ENCODE peak calls at places on chromosome 18, in four cellular contexts. One of them, this sample, is unnamed.

GRCh38 chr18:58325521-58325908 is 281.5 kb downstream of the NEDD4L start:
- DNase-seq in brain microvascular endothelial cell: no peak
- DNase-seq in CD4-positive, CD25-positive, alpha-beta regulatory T cell: no peak
- DNase-seq in HEK293T: no peak
- DNase-seq in this sample: no peak

GRCh38 chr18:64017870-64018269 is 48.0 kb downstream of the SERPINB8 start:
- DNase-seq in brain microvascular endothelial cell: no peak
- DNase-seq in HEK293T: no peak
- DNase-seq in CD4-positive, CD25-positive, alpha-beta regulatory T cell: no peak
- DNase-seq in this sample: no peak

GRCh38 chr18:41783065-41783818 is 171.8 kb upstream of the PIK3C3 start:
- DNase-seq in CD4-positive, CD25-positive, alpha-beta regulatory T cell: no peak
- DNase-seq in brain microvascular endothelial cell: no peak
- DNase-seq in HEK293T: no peak
- DNase-seq in this sample: no peak

GRCh38 chr18:76442413-76443171 is 52.5 kb downstream of the ZNF516 start:
- DNase-seq in brain microvascular endothelial cell: no peak
- DNase-seq in CD4-positive, CD25-positive, alpha-beta regulatory T cell: no peak
- DNase-seq in HEK293T: no peak
- DNase-seq in this sample: no peak

GRCh38 chr18:3061581-3062416 is 48.9 kb upstream of the LPIN2 start:
- DNase-seq in brain microvascular endothelial cell: no peak
- DNase-seq in HEK293T: no peak
- DNase-seq in CD4-positive, CD25-positive, alpha-beta regulatory T cell: no peak
- DNase-seq in this sample: no peak

GRCh38 chr18:56245856-56246575 is 392.4 kb downstream of the TXNL1 start:
- DNase-seq in CD4-positive, CD25-positive, alpha-beta regulatory T cell: no peak
- DNase-seq in brain microvascular endothelial cell: no peak
- DNase-seq in HEK293T: no peak
- DNase-seq in this sample: no peak

GRCh38 chr18:657311-657997 is at the start of gene TYMS:
- DNase-seq in brain microvascular endothelial cell: peak
- DNase-seq in HEK293T: peak
- DNase-seq in CD4-positive, CD25-positive, alpha-beta regulatory T cell: peak
- DNase-seq in this sample: peak

GRCh38 chr18:48776641-48777025 is 174.1 kb downstream of the SMAD7 start:
- DNase-seq in CD4-positive, CD25-positive, alpha-beta regulatory T cell: no peak
- DNase-seq in HEK293T: no peak
- DNase-seq in brain microvascular endothelial cell: no peak
- DNase-seq in this sample: no peak

GRCh38 chr18:32576296-32576916 is 105.7 kb upstream of the GAREM1 start:
- DNase-seq in CD4-positive, CD25-positive, alpha-beta regulatory T cell: no peak
- DNase-seq in brain microvascular endothelial cell: peak
- DNase-seq in HEK293T: peak
- DNase-seq in this sample: no peak

GRCh38 chr18:61719676-61720075 is 173.1 kb downstream of the RNF152 start:
- DNase-seq in CD4-positive, CD25-positive, alpha-beta regulatory T cell: no peak
- DNase-seq in HEK293T: no peak
- DNase-seq in brain microvascular endothelial cell: no peak
- DNase-seq in this sample: no peak

GRCh38 chr18:62325806-62326645 is 916 bp downstream of the TNFRSF11A start:
- DNase-seq in HEK293T: no peak
- DNase-seq in brain microvascular endothelial cell: no peak
- DNase-seq in CD4-positive, CD25-positive, alpha-beta regulatory T cell: no peak
- DNase-seq in this sample: no peak

GRCh38 chr18:49664086-49664890 is 102.4 kb downstream of the LIPG start:
- DNase-seq in HEK293T: no peak
- DNase-seq in CD4-positive, CD25-positive, alpha-beta regulatory T cell: no peak
- DNase-seq in brain microvascular endothelial cell: no peak
- DNase-seq in this sample: no peak

GRCh38 chr18:61824733-61825363 is 68.0 kb downstream of the RNF152 start:
- DNase-seq in HEK293T: no peak
- DNase-seq in brain microvascular endothelial cell: no peak
- DNase-seq in CD4-positive, CD25-positive, alpha-beta regulatory T cell: no peak
- DNase-seq in this sample: no peak

GRCh38 chr18:6994719-6995430 is 122.7 kb downstream of the LAMA1 start:
- DNase-seq in HEK293T: no peak
- DNase-seq in CD4-positive, CD25-positive, alpha-beta regulatory T cell: no peak
- DNase-seq in brain microvascular endothelial cell: no peak
- DNase-seq in this sample: no peak

GRCh38 chr18:57737661-57738060 is 65.5 kb downstream of the ATP8B1 start:
- DNase-seq in brain microvascular endothelial cell: peak
- DNase-seq in HEK293T: no peak
- DNase-seq in CD4-positive, CD25-positive, alpha-beta regulatory T cell: no peak
- DNase-seq in this sample: peak

GRCh38 chr18:51668632-51669031 is 471.2 kb upstream of the MEX3C start:
- DNase-seq in HEK293T: no peak
- DNase-seq in CD4-positive, CD25-positive, alpha-beta regulatory T cell: no peak
- DNase-seq in brain microvascular endothelial cell: no peak
- DNase-seq in this sample: no peak

GRCh38 chr18:58190842-58191530 is 147.0 kb downstream of the NEDD4L start:
- DNase-seq in HEK293T: no peak
- DNase-seq in brain microvascular endothelial cell: no peak
- DNase-seq in CD4-positive, CD25-positive, alpha-beta regulatory T cell: no peak
- DNase-seq in this sample: no peak

GRCh38 chr18:13425357-13426095 is 207.0 kb downstream of the LDLRAD4 start:
- DNase-seq in brain microvascular endothelial cell: no peak
- DNase-seq in CD4-positive, CD25-positive, alpha-beta regulatory T cell: no peak
- DNase-seq in HEK293T: no peak
- DNase-seq in this sample: no peak

GRCh38 chr18:54679318-54680149 is 88.5 kb downstream of the DYNAP start:
- DNase-seq in HEK293T: peak
- DNase-seq in brain microvascular endothelial cell: peak
- DNase-seq in CD4-positive, CD25-positive, alpha-beta regulatory T cell: no peak
- DNase-seq in this sample: no peak

GRCh38 chr18:77144451-77145118 is 12.0 kb upstream of the MBP start:
- DNase-seq in HEK293T: no peak
- DNase-seq in CD4-positive, CD25-positive, alpha-beta regulatory T cell: no peak
- DNase-seq in brain microvascular endothelial cell: no peak
- DNase-seq in this sample: no peak

GRCh38 chr18:69845588-69846506 is 101.8 kb downstream of the CD226 start:
- DNase-seq in HEK293T: peak
- DNase-seq in brain microvascular endothelial cell: no peak
- DNase-seq in CD4-positive, CD25-positive, alpha-beta regulatory T cell: no peak
- DNase-seq in this sample: no peak

GRCh38 chr18:4433762-4434161 is 21.3 kb downstream of the DLGAP1 start:
- DNase-seq in CD4-positive, CD25-positive, alpha-beta regulatory T cell: no peak
- DNase-seq in HEK293T: no peak
- DNase-seq in brain microvascular endothelial cell: peak
- DNase-seq in this sample: no peak

GRCh38 chr18:73509460-73509859 is 638.2 kb downstream of the FBXO15 start:
- DNase-seq in brain microvascular endothelial cell: no peak
- DNase-seq in CD4-positive, CD25-positive, alpha-beta regulatory T cell: no peak
- DNase-seq in HEK293T: no peak
- DNase-seq in this sample: no peak

GRCh38 chr18:13603304-13604019 is 122.9 kb downstream of the FAM210A start:
- DNase-seq in CD4-positive, CD25-positive, alpha-beta regulatory T cell: no peak
- DNase-seq in brain microvascular endothelial cell: no peak
- DNase-seq in HEK293T: no peak
- DNase-seq in this sample: no peak

GRCh38 chr18:9876867-9877654 is 8.7 kb upstream of the TXNDC2 start:
- DNase-seq in brain microvascular endothelial cell: peak
- DNase-seq in HEK293T: no peak
- DNase-seq in CD4-positive, CD25-positive, alpha-beta regulatory T cell: no peak
- DNase-seq in this sample: no peak

GRCh38 chr18:8767356-8767755 is 62.0 kb downstream of the MTCL1 start:
- DNase-seq in HEK293T: no peak
- DNase-seq in brain microvascular endothelial cell: no peak
- DNase-seq in CD4-positive, CD25-positive, alpha-beta regulatory T cell: no peak
- DNase-seq in this sample: no peak

GRCh38 chr18:49250819-49251388 is 209.5 kb downstream of the DYM start:
- DNase-seq in brain microvascular endothelial cell: peak
- DNase-seq in HEK293T: no peak
- DNase-seq in CD4-positive, CD25-positive, alpha-beta regulatory T cell: no peak
- DNase-seq in this sample: no peak

GRCh38 chr18:75287006-75287405 is 76.4 kb downstream of the TSHZ1 start:
- DNase-seq in brain microvascular endothelial cell: no peak
- DNase-seq in CD4-positive, CD25-positive, alpha-beta regulatory T cell: no peak
- DNase-seq in HEK293T: no peak
- DNase-seq in this sample: no peak

This sample was measured in GOT3.